ENCODE peak calls at places on chromosomes 7 and 10, in four cellular contexts. F is mesenchymal stem cell, Y is mesendoderm, H is H9. L is an unnamed sample.

GRCh38 chr7:40749877-40750276 is 615.1 kb downstream of the SUGCT start:
- DNase-seq in H (no peak), Y (no peak), F (no peak), L (peak)

GRCh38 chr10:50645241-50645640 is 21.5 kb upstream of the SGMS1 start:
- DNase-seq in F (no peak), Y (no peak), H (no peak), L (no peak)

GRCh38 chr10:133359554-133359971 is 1.7 kb upstream of the FUOM start:
- DNase-seq in Y (no peak), F (no peak), H (no peak), L (no peak)

GRCh38 chr10:50993817-50994251 is 80.5 kb upstream of the PRKG1 start:
- DNase-seq in F (peak), Y (no peak), H (no peak), L (peak)

GRCh38 chr10:1043532-1043995 is 5.4 kb downstream of the IDI1 start:
- DNase-seq in H (no peak), Y (no peak), F (peak), L (no peak)

GRCh38 chr7:835021-835420 is 2.7 kb downstream of the SUN1 start:
- DNase-seq in H (no peak), F (no peak), Y (no peak), L (no peak)

GRCh38 chr10:128804411-128804810 is 662.6 kb upstream of the MGMT start:
- DNase-seq in Y (no peak), F (no peak), H (no peak), L (no peak)

GRCh38 chr7:86964973-86965726 is 94.3 kb downstream of the ELAPOR2 start:
- DNase-seq in F (no peak), H (no peak), Y (peak), L (no peak)

GRCh38 chr10:32056136-32057040 is at the start of gene KIF5B:
- DNase-seq in Y (peak), H (peak), F (peak), L (peak)

GRCh38 chr7:30594055-30594539 is 581 bp upstream of the GARS1 start:
- DNase-seq in H (peak), F (no peak), Y (peak), L (peak)

GRCh38 chr7:27750336-27750735 is 10.4 kb downstream of the TAX1BP1 start:
- DNase-seq in Y (no peak), F (no peak), H (no peak), L (no peak)

GRCh38 chr7:14420768-14421167 is 431.3 kb upstream of the ETV1 start:
- DNase-seq in Y (peak), H (peak), F (no peak), L (no peak)

GRCh38 chr7:106015586-106016218 is 52.6 kb downstream of the CDHR3 start:
- DNase-seq in F (no peak), Y (no peak), H (no peak), L (no peak)

GRCh38 chr7:44223362-44224114 is 22.8 kb downstream of the YKT6 start:
- DNase-seq in H (no peak), Y (no peak), F (no peak), L (no peak)

GRCh38 chr7:31100445-31100844 is 48.3 kb downstream of the ADCYAP1R1 start:
- DNase-seq in H (peak), F (peak), Y (no peak), L (peak)

GRCh38 chr7:90536449-90536848 is 59.7 kb upstream of the CDK14 start:
- DNase-seq in H (no peak), F (no peak), Y (no peak), L (no peak)

GRCh38 chr7:15007507-15007906 is 105.0 kb upstream of the DGKB start:
- DNase-seq in Y (peak), F (no peak), H (peak), L (no peak)

GRCh38 chr10:94006591-94007550 is 13.1 kb downstream of the PLCE1 start:
- DNase-seq in H (no peak), F (peak), Y (peak), L (peak)

GRCh38 chr7:118111347-118111746 is 72.6 kb upstream of the LSM8 start:
- DNase-seq in H (no peak), Y (no peak), F (no peak), L (no peak)

GRCh38 chr10:78770167-78771090 is 298.3 kb upstream of the ZMIZ1 start:
- DNase-seq in Y (peak), F (no peak), H (no peak), L (no peak)

GRCh38 chr7:106730021-106730420 is 69.1 kb upstream of the CCDC71L start:
- DNase-seq in H (no peak), Y (no peak), F (no peak), L (no peak)

GRCh38 chr10:72308320-72308987 is 34.7 kb downstream of the DDIT4 start:
- DNase-seq in F (peak), H (no peak), Y (no peak), L (peak)

GRCh38 chr7:23972057-23972456 is 262.0 kb downstream of the STK31 start:
- DNase-seq in Y (no peak), F (no peak), H (no peak), L (no peak)

GRCh38 chr7:143104759-143105158 is 27.1 kb upstream of the PIP start:
- DNase-seq in F (no peak), H (no peak), Y (no peak), L (no peak)

GRCh38 chr7:42661312-42661711 is 250.6 kb downstream of the C7orf25 start:
- DNase-seq in F (peak), H (no peak), Y (no peak), L (no peak)

GRCh38 chr10:7577206-7577978 is 89.4 kb downstream of the ITIH5 start:
- DNase-seq in Y (no peak), F (no peak), H (no peak), L (no peak)

GRCh38 chr7:5077740-5078139 is 32.1 kb downstream of the RBAK start:
- DNase-seq in Y (no peak), F (no peak), H (no peak), L (peak)

GRCh38 chr7:32501522-32501921 is 6.2 kb downstream of the AVL9 start:
- DNase-seq in H (no peak), F (peak), Y (no peak), L (peak)

GRCh38 chr10:87935290-87936141 is 72.1 kb downstream of the PTEN start:
- DNase-seq in Y (peak), H (no peak), F (peak), L (peak)

GRCh38 chr10:624605-625334 is 64.7 kb downstream of the DIP2C start:
- DNase-seq in H (peak), Y (peak), F (peak), L (peak)

GRCh38 chr7:41996381-41997035 is 240.5 kb downstream of the GLI3 start:
- DNase-seq in H (no peak), Y (no peak), F (peak), L (peak)

GRCh38 chr7:44386139-44386913 is 60.9 kb upstream of the CAMK2B start:
- DNase-seq in Y (no peak), H (peak), F (no peak), L (peak)

GRCh38 chr10:122541541-122542002 is 19.0 kb upstream of the DMBT1 start:
- DNase-seq in Y (no peak), F (no peak), H (no peak), L (no peak)

GRCh38 chr7:45082831-45083331 is 5.9 kb downstream of the NACAD start:
- DNase-seq in H (no peak), Y (no peak), F (no peak), L (no peak)

GRCh38 chr7:96534221-96534620 is 175.4 kb downstream of the SEM1 start:
- DNase-seq in Y (no peak), H (no peak), F (no peak), L (no peak)

GRCh38 chr10:16992611-16993119 is 136.9 kb downstream of the CUBN start:
- DNase-seq in F (no peak), H (no peak), Y (no peak), L (no peak)

GRCh38 chr7:29557954-29558353 is 5.7 kb upstream of the PRR15 start:
- DNase-seq in Y (peak), F (peak), H (peak), L (no peak)

GRCh38 chr7:116663744-116664143 is 8.3 kb upstream of the MET start:
- DNase-seq in Y (no peak), H (no peak), F (no peak), L (no peak)
- H2BK15ac ChIP-seq in Y (no peak), H (no peak), F (no peak), L (no peak)

GRCh38 chr7:2800220-2800922 is 43.7 kb downstream of the GNA12 start:
- DNase-seq in H (no peak), F (no peak), Y (no peak), L (no peak)
- H3K18ac ChIP-seq in H (no peak), F (peak), Y (no peak), L (no peak)

GRCh38 chr10:69732147-69732825 is 69.4 kb upstream of the COL13A1 start:
- DNase-seq in F (no peak), H (no peak), Y (no peak), L (no peak)
- H2BK15ac ChIP-seq in F (peak), H (no peak), Y (no peak), L (peak)

DNA sequence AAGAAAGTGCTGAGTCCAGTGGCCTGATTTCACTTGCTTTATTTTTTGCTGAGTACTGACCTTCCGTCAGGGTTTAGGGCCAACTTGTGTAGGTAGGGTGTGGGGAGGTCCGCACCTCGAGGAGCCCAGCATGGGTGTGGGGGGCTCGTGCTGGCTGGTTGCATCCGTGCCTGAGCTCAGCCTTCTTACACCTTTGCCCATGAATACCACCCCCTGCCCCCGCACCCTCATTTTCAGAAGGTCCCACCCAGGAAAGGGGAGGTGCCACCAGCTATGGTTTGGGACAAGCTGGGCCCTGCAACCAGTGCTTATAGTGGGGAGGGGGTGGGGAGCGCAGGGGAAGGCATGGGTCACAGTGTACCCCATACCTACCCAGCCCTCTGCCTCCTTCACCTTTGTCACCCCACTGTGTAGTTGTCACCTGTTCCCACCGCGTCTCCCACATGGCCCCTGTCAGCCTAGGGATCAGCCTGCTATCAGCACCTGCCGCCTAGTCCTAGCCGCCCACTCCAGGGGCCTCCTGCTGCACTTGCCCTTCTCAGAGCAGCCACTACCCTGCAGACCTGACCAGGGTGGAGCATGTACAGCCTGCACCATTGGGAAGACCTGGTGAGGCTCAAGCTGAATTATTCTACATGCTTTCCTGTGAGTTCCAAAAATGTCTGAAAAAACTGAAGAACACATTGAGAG is 146.2 kb upstream of the RET start:
- DNase-seq in F (no peak), H (peak), Y (no peak), L (no peak)
- H3K18ac ChIP-seq in F (no peak), H (no peak), Y (no peak), L (no peak)

GRCh38 chr7:112190120-112190519 is 16.1 kb downstream of the DOCK4 start:
- DNase-seq in F (no peak), Y (no peak), H (no peak), L (no peak)

GRCh38 chr7:112192236-112193154 is 13.7 kb downstream of the DOCK4 start:
- DNase-seq in F (peak), Y (peak), H (no peak), L (peak)

GRCh38 chr7:112195717-112196116 is 10.5 kb downstream of the DOCK4 start:
- DNase-seq in Y (no peak), F (no peak), H (no peak), L (no peak)

GRCh38 chr7:112199035-112199655 is 7.1 kb downstream of the DOCK4 start:
- DNase-seq in H (no peak), Y (no peak), F (no peak), L (peak)

GRCh38 chr7:112193915-112194502 is 12.2 kb downstream of the DOCK4 start:
- DNase-seq in H (no peak), F (no peak), Y (no peak), L (no peak)
- H2BK15ac ChIP-seq in H (no peak), F (peak), Y (no peak), L (no peak)

DNA sequence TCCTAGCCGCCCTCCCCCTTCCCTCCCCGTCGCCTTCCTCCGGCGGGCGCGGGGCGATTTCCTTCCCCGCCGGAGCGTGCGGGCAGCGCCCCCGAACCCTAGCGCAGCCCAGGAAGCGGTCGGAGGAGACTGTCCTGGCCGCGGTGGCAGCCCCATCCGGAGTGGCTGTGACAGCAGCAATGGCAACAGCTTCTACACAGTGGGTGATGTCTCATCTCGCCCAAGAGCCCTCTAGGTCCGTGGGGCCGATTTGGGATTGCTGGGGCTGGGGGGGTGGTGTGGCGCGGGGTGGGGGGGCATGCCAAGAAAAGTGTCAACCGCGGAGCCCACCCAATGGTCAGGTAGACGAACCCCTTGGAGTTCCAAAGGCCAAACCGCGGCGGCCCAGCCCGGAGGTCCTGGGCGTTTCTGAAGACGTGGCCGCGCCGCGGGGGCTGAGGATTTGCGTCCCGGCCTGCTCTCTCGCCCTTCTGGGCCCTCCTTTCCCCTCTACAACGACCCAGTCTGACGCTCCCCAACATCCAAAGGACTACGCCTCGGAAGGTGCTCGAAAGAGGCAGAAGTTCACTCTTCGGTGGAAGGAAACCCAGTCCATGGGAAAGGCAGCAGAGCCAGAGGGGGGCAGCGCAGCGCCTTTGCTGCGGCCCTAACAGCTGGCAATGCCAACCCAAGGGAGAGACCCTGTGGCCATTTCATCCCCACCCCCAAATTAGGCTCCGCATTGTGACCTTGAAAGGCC is 603 bp upstream of the TWIST1 start:
- DNase-seq in H (peak), F (peak), Y (peak), L (peak)
- H3K18ac ChIP-seq in H (no peak), F (peak), Y (peak), L (peak)

GRCh38 chr7:132455306-132455705 is 121.0 kb downstream of the PLXNA4 start:
- DNase-seq in F (no peak), Y (no peak), H (no peak), L (no peak)
- H2BK15ac ChIP-seq in F (no peak), Y (no peak), H (no peak), L (no peak)

GRCh38 chr10:112983444-112984056 is 33.5 kb downstream of the TCF7L2 start:
- DNase-seq in Y (no peak), H (no peak), F (no peak), L (no peak)
- H3K18ac ChIP-seq in Y (no peak), H (no peak), F (no peak), L (no peak)

L was measured in IMR-90.